ENCODE peak calls at places on chromosome 9, in seven cellular contexts. N is esophagus muscularis mucosa, K is sigmoid colon, C is K562, Q is A549, Z is stomach, D is tibial nerve. U is an unnamed sample.

GRCh38 chr9:135989722-135990467 is 28.7 kb upstream of the UBAC1 start:
- DNase-seq in Q (no peak), K (no peak), N (no peak), Z (peak; percentile 70), C (no peak), D (no peak), U (no peak)

GRCh38 chr9:111975709-111976108 is 79.1 kb downstream of the UGCG start:
- DNase-seq in K (no peak), Q (peak; percentile 59), C (no peak), N (no peak), Z (peak; percentile 82), D (no peak), U (peak; percentile 67)

GRCh38 chr9:131773911-131774379 is 34.1 kb upstream of the RAPGEF1 start:
- DNase-seq in C (peak; percentile 66), D (no peak), N (no peak), Z (peak; percentile 30), Q (peak; percentile 51), K (no peak), U (peak; percentile 11)

GRCh38 chr9:75139201-75139600 is 50.9 kb downstream of the OSTF1 start:
- DNase-seq in Q (no peak), N (no peak), K (no peak), D (no peak), Z (no peak), C (no peak), U (no peak)

GRCh38 chr9:135600296-135600805 is 38.8 kb downstream of the PAEP start:
- DNase-seq in D (no peak), C (no peak), N (no peak), Z (no peak), Q (no peak), K (no peak), U (no peak)

GRCh38 chr9:29588361-29588760 is 2015.1 kb upstream of the C9orf72 start:
- DNase-seq in D (no peak), C (no peak), N (no peak), K (no peak), Z (no peak), Q (no peak), U (no peak)

GRCh38 chr9:14315754-14316573 is 2.0 kb upstream of the NFIB start:
- DNase-seq in K (no peak), Q (peak; percentile 76), C (peak; percentile 8), Z (no peak), D (no peak), N (no peak), U (peak; percentile 22)

GRCh38 chr9:129223551-129224208 is 45.6 kb upstream of the IER5L start:
- DNase-seq in Q (no peak), K (no peak), C (no peak), Z (peak; percentile 36), D (no peak), N (no peak), U (no peak)

GRCh38 chr9:109728696-109729300 is 51.2 kb upstream of the PALM2AKAP2 start:
- DNase-seq in Z (no peak), K (no peak), N (peak; percentile 0), C (no peak), D (no peak), Q (no peak), U (no peak)

GRCh38 chr9:105510024-105510423 is 47.9 kb upstream of the FKTN start:
- DNase-seq in K (no peak), N (no peak), C (no peak), D (no peak), Q (no peak), Z (no peak), U (no peak)

GRCh38 chr9:127776195-127776918 is 2.1 kb downstream of the SH2D3C start:
- DNase-seq in Z (no peak), K (no peak), C (peak; percentile 83), N (no peak), Q (no peak), D (no peak), U (peak; percentile 78)

GRCh38 chr9:68443560-68443959 is 87.1 kb downstream of the PGM5 start:
- DNase-seq in N (no peak), Z (no peak), Q (no peak), D (no peak), C (no peak), K (no peak), U (no peak)

GRCh38 chr9:128072144-128073021 is 4.4 kb downstream of the SLC25A25 start:
- DNase-seq in D (peak; percentile 85), Q (peak; percentile 62), C (no peak), Z (peak; percentile 76), N (peak; percentile 97), K (peak; percentile 95), U (peak; percentile 89)

GRCh38 chr9:133107245-133107722 is 13.8 kb downstream of the RALGDS start:
- DNase-seq in N (no peak), Q (no peak), Z (no peak), C (no peak), K (peak; percentile 54), D (no peak), U (no peak)

GRCh38 chr9:131839281-131840084 is 99.6 kb upstream of the RAPGEF1 start:
- DNase-seq in C (peak; percentile 49), Q (no peak), D (peak; percentile 21), K (no peak), N (no peak), Z (no peak), U (peak; percentile 22)

GRCh38 chr9:2465921-2466460 is 155.6 kb upstream of the VLDLR start:
- DNase-seq in N (no peak), Z (no peak), Q (peak; percentile 78), C (no peak), K (no peak), D (no peak), U (peak; percentile 10)

GRCh38 chr9:112774006-112774996 is 23.7 kb downstream of the SNX30 start:
- DNase-seq in Q (no peak), C (no peak), Z (no peak), N (no peak), K (no peak), D (no peak), U (no peak)

GRCh38 chr9:81031422-81032029 is 657.8 kb downstream of the TLE1 start:
- DNase-seq in Q (no peak), Z (no peak), D (no peak), N (no peak), K (no peak), C (no peak), U (no peak)

GRCh38 chr9:3527653-3527960 is 1.8 kb upstream of the RFX3 start:
- DNase-seq in C (no peak), N (no peak), K (no peak), Z (no peak), D (no peak), Q (no peak), U (no peak)

GRCh38 chr9:2859776-2860379 is 16.0 kb upstream of the PUM3 start:
- DNase-seq in C (peak; percentile 33), N (peak; percentile 83), K (peak; percentile 66), D (no peak), Q (peak; percentile 73), Z (peak; percentile 65), U (peak; percentile 63)

GRCh38 chr9:96554801-96555566 is 64.7 kb downstream of the CDC14B start:
- DNase-seq in Z (no peak), C (no peak), Q (no peak), K (no peak), N (no peak), D (no peak), U (no peak)

DNA sequence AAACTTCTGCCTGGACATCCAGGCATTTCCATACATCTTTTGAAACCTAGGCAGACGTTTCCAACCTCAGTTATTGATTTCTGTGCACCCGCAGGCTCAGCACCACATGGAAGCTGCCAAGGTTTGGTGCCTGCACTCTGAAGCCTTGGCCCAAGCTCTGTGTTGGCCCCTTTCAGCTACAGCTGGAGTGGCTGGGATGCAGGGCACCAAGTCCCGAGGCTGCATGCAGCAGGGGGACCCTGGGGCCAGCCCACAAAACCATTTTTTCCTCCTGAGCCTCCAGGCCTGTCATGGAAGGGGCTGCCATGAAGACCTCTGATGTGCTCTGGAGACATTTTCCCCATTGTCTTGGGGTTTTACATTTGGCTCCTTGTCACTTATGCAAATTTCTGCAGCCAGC is 49.9 kb downstream of the NFX1 start:
- DNase-seq in C (no peak), Q (no peak), Z (no peak), D (no peak), K (no peak), N (no peak), U (no peak)
- H3K9me3 ChIP-seq in C (peaks cover 30% of the 10 kb centered on the region), Q (peaks cover 32% of the 10 kb centered on the region), Z (peaks cover 9% of the 10 kb centered on the region), D (no peaks in the 10 kb centered on the region), K (no peaks in the 10 kb centered on the region), N (no peaks in the 10 kb centered on the region), U (no peaks in the 10 kb centered on the region)

DNA sequence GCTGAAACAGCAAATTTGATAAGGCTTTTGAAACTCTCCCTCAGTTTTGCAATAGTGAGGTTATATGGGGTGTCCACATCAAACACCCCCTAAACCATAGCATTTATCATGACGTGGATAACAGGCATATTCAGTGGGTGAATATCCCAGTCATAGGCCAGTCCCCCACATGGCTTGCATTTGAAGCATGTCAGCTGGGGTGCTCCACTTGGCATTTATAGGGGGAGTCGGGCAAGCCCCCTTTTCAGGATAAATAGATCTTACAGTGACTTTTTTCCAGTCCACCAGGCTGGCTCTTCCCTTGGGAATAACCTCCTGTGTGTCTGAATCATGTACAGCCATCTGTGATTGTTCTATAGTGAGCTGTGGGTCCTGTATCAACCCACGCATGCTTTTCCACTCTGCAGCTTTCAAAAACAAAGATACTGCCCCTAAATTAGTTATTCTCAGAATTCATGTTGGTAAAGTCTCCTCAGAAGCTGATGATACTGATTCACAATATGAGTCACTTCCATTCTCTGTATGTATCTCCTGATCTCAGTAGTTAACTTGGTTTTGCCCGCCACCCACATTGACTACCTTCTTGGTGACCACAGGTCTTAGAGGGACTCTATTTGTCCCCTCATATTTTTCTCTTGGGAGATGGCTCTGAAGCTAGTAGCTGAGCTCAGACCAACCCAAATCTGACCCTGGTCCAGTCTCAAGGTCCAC is 84.3 kb upstream of the SPIN1 start:
- DNase-seq in Z (no peak), C (peak; percentile 8), D (no peak), N (no peak), K (no peak), Q (no peak), U (no peak)
- TF ChIP-seq EP300 in Z (no peak), C (no peak), D (no peak), N (no peak), K (no peak), Q (no peak), U (no peak)

DNA sequence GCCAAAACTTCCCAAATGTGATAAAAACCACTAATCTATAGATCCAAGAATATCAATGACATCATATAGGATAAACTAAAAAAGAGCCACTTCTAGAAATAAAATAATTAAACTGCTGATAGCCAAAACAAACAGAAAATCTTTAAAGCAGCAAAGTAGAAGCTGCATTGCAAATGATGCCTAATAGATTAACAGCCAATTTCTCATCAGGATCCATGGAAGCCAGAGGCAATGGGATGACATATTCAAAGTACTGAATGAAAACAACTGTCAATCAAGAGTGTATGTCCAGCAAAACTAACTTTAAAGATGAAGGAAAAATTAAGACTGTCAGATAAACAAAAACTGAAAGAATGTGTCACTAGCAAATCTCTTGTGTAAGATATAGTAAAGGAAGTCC is 224.8 kb downstream of the PSAT1 start:
- DNase-seq in C (no peak), D (no peak), Q (no peak), K (no peak), N (no peak), Z (no peak), U (no peak)
- H3K9me3 ChIP-seq in C (no peaks in the 10 kb centered on the region), D (no peaks in the 10 kb centered on the region), Q (peaks cover 25% of the 10 kb centered on the region), K (peaks cover 10% of the 10 kb centered on the region), N (peaks cover 18% of the 10 kb centered on the region), Z (peaks cover 33% of the 10 kb centered on the region), U (no peaks in the 10 kb centered on the region)

DNA sequence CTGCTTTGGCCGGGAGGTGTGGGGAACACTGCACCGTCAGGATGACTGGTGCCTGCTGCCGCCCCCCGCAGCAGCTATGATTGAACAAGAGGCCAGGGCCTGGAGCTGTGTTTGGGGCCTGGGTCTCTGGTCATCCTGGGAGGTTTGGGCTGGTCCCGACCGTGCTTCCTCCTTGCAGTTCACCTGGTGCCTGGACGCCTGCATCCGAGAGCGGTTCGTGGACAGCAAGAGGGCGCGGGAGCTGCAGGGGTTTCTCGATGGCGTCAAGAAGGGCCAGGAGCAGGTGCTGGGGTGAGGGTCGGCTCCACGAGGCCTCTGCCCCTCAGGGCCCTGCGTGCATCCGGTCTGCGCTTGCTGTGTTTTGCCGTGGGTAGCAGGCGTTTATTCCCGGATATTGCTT is 8.9 kb downstream of the NELFB start:
- DNase-seq in D (no peak), Q (no peak), N (no peak), K (no peak), Z (no peak), C (no peak), U (no peak)
- TF ChIP-seq EP300 in D (no peak), Q (no peak), N (no peak), K (no peak), Z (no peak), C (no peak), U (no peak)

U was measured in transverse colon.